ENCODE peak calls at places on chromosome 22, in eight cellular contexts. A, E, W, N, R, O, V and P are unnamed samples.

GRCh38 chr22:37203354-37204044 is 8.8 kb downstream of the SSTR3 start:
- DNase-seq in A (peak), E (no peak), W (no peak), N (no peak), R (no peak), O (no peak), V (no peak), P (no peak)

GRCh38 chr22:34324763-34325162 is 404.5 kb upstream of the LARGE1 start:
- DNase-seq in A (no peak), E (no peak), W (no peak), N (no peak), R (no peak), O (no peak), V (no peak), P (no peak)

GRCh38 chr22:35838849-35839646 is 121.4 kb downstream of the APOL5 start:
- DNase-seq in A (no peak), E (no peak), W (peak), N (no peak), R (no peak), O (peak), V (peak), P (no peak)

GRCh38 chr22:22848364-22848866 is 39.2 kb upstream of the IGLL5 start:
- DNase-seq in A (peak), E (peak), W (peak), N (peak), R (peak), O (peak), V (peak), P (peak)

GRCh38 chr22:42642801-42643631 is 2.6 kb upstream of the ATP5MGL start:
- DNase-seq in A (no peak), E (no peak), W (no peak), N (no peak), R (no peak), O (no peak), V (no peak), P (no peak)

GRCh38 chr22:31082606-31083376 is 1.7 kb downstream of the SMTN start:
- DNase-seq in A (peak), E (no peak), W (peak), N (peak), R (no peak), O (peak), V (peak), P (peak)

GRCh38 chr22:30802202-30803166 is 107.8 kb downstream of the OSBP2 start:
- DNase-seq in A (peak), E (peak), W (peak), N (peak), R (peak), O (peak), V (peak), P (peak)

GRCh38 chr22:19889951-19890350 is 35.3 kb upstream of the GNB1L start:
- DNase-seq in A (no peak), E (no peak), W (no peak), N (no peak), R (no peak), O (no peak), V (no peak), P (peak)